ENCODE peak calls at places on chromosomes 6 and 20, in nine cellular contexts. K is foreskin keratinocyte; D is Right ventricle myocardium superior; A is amygdala; R is GM20000; V is effector memory CD4-positive, alpha-beta T cell; M is HS-5; F is mucosa of gallbladder; W is HCEC 1CT. H is an unnamed sample.

GRCh38 chr20:6848041-6848440 is 80.6 kb downstream of the BMP2 start:
- DNase-seq in D (no peak), F (no peak), R (no peak), V (no peak), A (no peak), M (no peak), K (no peak), W (no peak), H (no peak)

GRCh38 chr6:21348462-21349195 is 244.9 kb upstream of the SOX4 start:
- DNase-seq in M (peak; percentile 20), D (no peak), V (no peak), W (peak; percentile 61), R (no peak), K (no peak), F (peak; percentile 30), A (no peak), H (peak; percentile 43)

GRCh38 chr20:25259788-25260254 is 11.9 kb downstream of the PYGB start:
- DNase-seq in K (no peak), V (no peak), R (no peak), A (no peak), F (no peak), D (no peak), M (no peak), W (no peak), H (no peak)

GRCh38 chr6:114887037-114887436 is 544.2 kb upstream of the HS3ST5 start:
- DNase-seq in V (no peak), R (no peak), K (no peak), W (no peak), A (no peak), M (no peak), D (no peak), F (no peak), H (no peak)

GRCh38 chr6:60671369-60671768 is 1614.7 kb downstream of the KHDRBS2 start:
- DNase-seq in R (no peak), A (no peak), K (no peak), W (no peak), M (no peak), V (no peak), F (no peak), D (no peak), H (no peak)

GRCh38 chr20:63957004-63957689 is 931 bp upstream of the UCKL1 start:
- DNase-seq in M (no peak), F (peak; percentile 60), D (peak; percentile 82), A (peak; percentile 31), W (peak; percentile 49), R (peak; percentile 78), V (peak; percentile 57), K (peak; percentile 50), H (peak; percentile 70)

GRCh38 chr6:79872986-79873385 is 74.4 kb downstream of the ELOVL4 start:
- DNase-seq in V (no peak), A (no peak), W (peak; percentile 53), R (no peak), F (no peak), K (peak; percentile 96), M (peak; percentile 60), D (no peak), H (peak; percentile 51)

GRCh38 chr6:46325561-46326525 is 155.1 kb upstream of the ENPP5 start:
- DNase-seq in M (peak; percentile 16), V (no peak), R (no peak), K (no peak), A (peak; percentile 65), F (no peak), W (peak; percentile 78), D (peak; percentile 48), H (peak; percentile 60)